ENCODE peak calls at places on chromosomes 5 and 9, in four cellular contexts. One of them, this sample, is unnamed.
A peak's percentile ranks its signal among the peaks of the same experiment; 100 is the strongest.

GRCh38 chr5:81825237-81825636 is 74.3 kb upstream of the SSBP2 start:
- DNase-seq in CD8-positive, alpha-beta T cell: no peak
- DNase-seq in stimulated activated CD4-positive, alpha-beta T cell treated with anti-CD3 and anti-CD28 coated beads, Interleukin-1b, Interleukin-23, amount 100 ng/mL, for 24 hours: no peak
- DNase-seq in WTC11: no peak
- DNase-seq in this sample: no peak

GRCh38 chr9:116141864-116142561 is 11.6 kb upstream of the PAPPA start:
- DNase-seq in CD8-positive, alpha-beta T cell: no peak
- DNase-seq in stimulated activated CD4-positive, alpha-beta T cell treated with anti-CD3 and anti-CD28 coated beads, Interleukin-1b, Interleukin-23, amount 100 ng/mL, for 24 hours: no peak
- DNase-seq in WTC11: no peak
- DNase-seq in this sample: no peak

GRCh38 chr9:37555786-37556185 is 20.4 kb downstream of the FBXO10 start:
- DNase-seq in WTC11: no peak
- DNase-seq in stimulated activated CD4-positive, alpha-beta T cell treated with anti-CD3 and anti-CD28 coated beads, Interleukin-1b, Interleukin-23, amount 100 ng/mL, for 24 hours: no peak
- DNase-seq in CD8-positive, alpha-beta T cell: no peak
- DNase-seq in this sample: no peak

GRCh38 chr5:128100860-128101557 is 17.4 kb downstream of the SLC12A2 start:
- DNase-seq in stimulated activated CD4-positive, alpha-beta T cell treated with anti-CD3 and anti-CD28 coated beads, Interleukin-1b, Interleukin-23, amount 100 ng/mL, for 24 hours: no peak
- DNase-seq in WTC11: no peak
- DNase-seq in CD8-positive, alpha-beta T cell: no peak
- DNase-seq in this sample: no peak

GRCh38 chr5:10563132-10563939 is 534 bp upstream of the ANKRD33B start:
- DNase-seq in WTC11: peak; percentile 65
- DNase-seq in CD8-positive, alpha-beta T cell: peak; percentile 23
- DNase-seq in stimulated activated CD4-positive, alpha-beta T cell treated with anti-CD3 and anti-CD28 coated beads, Interleukin-1b, Interleukin-23, amount 100 ng/mL, for 24 hours: no peak
- DNase-seq in this sample: peak; percentile 42

GRCh38 chr5:148452499-148453193 is 68.9 kb downstream of the FBXO38 start:
- DNase-seq in stimulated activated CD4-positive, alpha-beta T cell treated with anti-CD3 and anti-CD28 coated beads, Interleukin-1b, Interleukin-23, amount 100 ng/mL, for 24 hours: no peak
- DNase-seq in CD8-positive, alpha-beta T cell: no peak
- DNase-seq in WTC11: no peak
- DNase-seq in this sample: no peak

GRCh38 chr5:41270423-41271251 is 57.3 kb upstream of the C6 start:
- DNase-seq in stimulated activated CD4-positive, alpha-beta T cell treated with anti-CD3 and anti-CD28 coated beads, Interleukin-1b, Interleukin-23, amount 100 ng/mL, for 24 hours: no peak
- DNase-seq in WTC11: peak; percentile 25
- DNase-seq in CD8-positive, alpha-beta T cell: no peak
- DNase-seq in this sample: no peak

GRCh38 chr5:40428129-40428528 is 251.6 kb upstream of the PTGER4 start:
- DNase-seq in WTC11: no peak
- DNase-seq in stimulated activated CD4-positive, alpha-beta T cell treated with anti-CD3 and anti-CD28 coated beads, Interleukin-1b, Interleukin-23, amount 100 ng/mL, for 24 hours: no peak
- DNase-seq in CD8-positive, alpha-beta T cell: no peak
- DNase-seq in this sample: no peak

GRCh38 chr5:96432245-96433065 is 593 bp downstream of the PCSK1 start:
- DNase-seq in WTC11: peak; percentile 55
- DNase-seq in stimulated activated CD4-positive, alpha-beta T cell treated with anti-CD3 and anti-CD28 coated beads, Interleukin-1b, Interleukin-23, amount 100 ng/mL, for 24 hours: no peak
- DNase-seq in CD8-positive, alpha-beta T cell: no peak
- DNase-seq in this sample: no peak

GRCh38 chr9:106404137-106404536 is 458.8 kb upstream of the ZNF462 start:
- DNase-seq in CD8-positive, alpha-beta T cell: no peak
- DNase-seq in stimulated activated CD4-positive, alpha-beta T cell treated with anti-CD3 and anti-CD28 coated beads, Interleukin-1b, Interleukin-23, amount 100 ng/mL, for 24 hours: no peak
- DNase-seq in WTC11: no peak
- DNase-seq in this sample: no peak

GRCh38 chr5:9712506-9713285 is 82.5 kb upstream of the TAS2R1 start:
- DNase-seq in stimulated activated CD4-positive, alpha-beta T cell treated with anti-CD3 and anti-CD28 coated beads, Interleukin-1b, Interleukin-23, amount 100 ng/mL, for 24 hours: no peak
- DNase-seq in CD8-positive, alpha-beta T cell: no peak
- DNase-seq in WTC11: no peak
- DNase-seq in this sample: no peak